ENCODE peak calls at places on chromosomes 6 and 20, in ten cellular contexts. T is CD4-positive, alpha-beta memory T cell; P is colonic mucosa; O is SJSA1; K is gastrocnemius medialis; U is esophagus squamous epithelium; D is H1; G is A549; Q is IMR-90; F is psoas muscle. W is an unnamed sample.

GRCh38 chr20:21265457-21266190 is 37.5 kb upstream of the XRN2 start:
- DNase-seq in T (no peak), P (no peak), O (no peak), K (no peak), U (no peak), D (no peak), G (no peak), Q (no peak), F (no peak), W (no peak)

GRCh38 chr20:62995898-62996595 is 10.7 kb downstream of the BHLHE23 start:
- DNase-seq in T (no peak), P (no peak), O (no peak), K (no peak), U (no peak), D (no peak), G (no peak), Q (no peak), F (no peak), W (no peak)

GRCh38 chr6:25223421-25224052 is 55.6 kb upstream of the CARMIL1 start:
- DNase-seq in T (peak; percentile 56), P (peak; percentile 81), O (peak; percentile 59), K (no peak), U (no peak), D (no peak), G (peak; percentile 42), Q (peak; percentile 73), F (peak; percentile 68), W (peak; percentile 69)

GRCh38 chr20:10051185-10051584 is 16.4 kb downstream of the ANKEF1 start:
- DNase-seq in T (no peak), P (no peak), O (no peak), K (no peak), U (no peak), D (no peak), G (no peak), Q (no peak), F (no peak), W (no peak)

GRCh38 chr20:36527331-36528125 is 13.8 kb upstream of the MYL9 start:
- DNase-seq in T (no peak), P (no peak), O (no peak), K (no peak), U (no peak), D (no peak), G (no peak), Q (no peak), F (no peak), W (no peak)

GRCh38 chr6:119442776-119443184 is 93.2 kb upstream of the MAN1A1 start:
- DNase-seq in T (no peak), P (no peak), O (no peak), K (peak; percentile 16), U (no peak), D (no peak), G (no peak), Q (no peak), F (no peak), W (no peak)

GRCh38 chr20:58137651-58138265 is 90.7 kb downstream of the ANKRD60 start:
- DNase-seq in T (no peak), P (no peak), O (peak; percentile 25), K (no peak), U (no peak), D (no peak), G (no peak), Q (no peak), F (no peak), W (peak; percentile 21)

GRCh38 chr6:10402648-10403311 is 12.1 kb downstream of the TFAP2A start:
- DNase-seq in T (no peak), P (no peak), O (no peak), K (no peak), U (no peak), D (no peak), G (no peak), Q (no peak), F (no peak), W (no peak)

GRCh38 chr20:47668313-47669156 is 116.7 kb downstream of the SULF2 start:
- DNase-seq in T (no peak), P (no peak), O (peak; percentile 35), K (no peak), U (no peak), D (no peak), G (no peak), Q (no peak), F (no peak), W (no peak)

GRCh38 chr20:29319725-29320124 is 1937.7 kb upstream of the DEFB115 start:
- DNase-seq in T (no peak), P (no peak), O (no peak), K (no peak), U (no peak), D (no peak), G (no peak), Q (no peak), F (peak; percentile 20), W (no peak)

GRCh38 chr20:665276-665675 is 10.3 kb downstream of the SCRT2 start:
- DNase-seq in T (no peak), P (no peak), O (no peak), K (no peak), U (no peak), D (no peak), G (no peak), Q (no peak), F (no peak), W (no peak)

GRCh38 chr6:6583836-6584235 is 4.7 kb upstream of the LY86 start:
- DNase-seq in T (no peak), P (no peak), O (no peak), K (no peak), U (no peak), D (no peak), G (peak; percentile 26), Q (no peak), F (no peak), W (no peak)

GRCh38 chr6:116229287-116229913 is 24.5 kb downstream of the TSPYL4 start:
- DNase-seq in T (peak; percentile 41), P (peak; percentile 52), O (peak; percentile 56), K (peak; percentile 31), U (no peak), D (peak; percentile 71), G (peak; percentile 40), Q (peak; percentile 91), F (peak; percentile 80), W (peak; percentile 95)

GRCh38 chr6:25377672-25378071 is 98.5 kb downstream of the CARMIL1 start:
- DNase-seq in T (no peak), P (no peak), O (no peak), K (no peak), U (no peak), D (no peak), G (no peak), Q (no peak), F (no peak), W (no peak)

GRCh38 chr20:40510622-40511021 is 178.4 kb downstream of the MAFB start:
- DNase-seq in T (no peak), P (no peak), O (no peak), K (no peak), U (no peak), D (no peak), G (no peak), Q (no peak), F (no peak), W (no peak)

GRCh38 chr6:13354331-13355042 is 26.1 kb upstream of the TBC1D7 start:
- DNase-seq in T (no peak), P (no peak), O (peak; percentile 72), K (no peak), U (no peak), D (no peak), G (no peak), Q (peak; percentile 81), F (no peak), W (no peak)

GRCh38 chr6:125670586-125670985 is 78.8 kb upstream of the HEY2 start:
- DNase-seq in T (no peak), P (no peak), O (no peak), K (peak; percentile 13), U (no peak), D (peak; percentile 31), G (peak; percentile 2), Q (no peak), F (no peak), W (no peak)

GRCh38 chr6:128997880-128998279 is 114.9 kb downstream of the LAMA2 start:
- DNase-seq in T (no peak), P (no peak), O (no peak), K (no peak), U (no peak), D (no peak), G (no peak), Q (no peak), F (no peak), W (no peak)

GRCh38 chr20:38453941-38454340 is 18.7 kb upstream of the RALGAPB start:
- DNase-seq in T (no peak), P (no peak), O (no peak), K (no peak), U (no peak), D (no peak), G (no peak), Q (no peak), F (no peak), W (no peak)

GRCh38 chr6:35014341-35014740 is 125.3 kb downstream of the ANKS1A start:
- DNase-seq in T (no peak), P (no peak), O (no peak), K (no peak), U (no peak), D (no peak), G (no peak), Q (no peak), F (no peak), W (no peak)
- H3K4me3 ChIP-seq in T (no peak overlapping the region), P (no peak overlapping the region), O (no peak overlapping the region), K (no peak overlapping the region), U (no peak overlapping the region), D (no peak overlapping the region), G (no peak overlapping the region), Q (no peak overlapping the region), F (no peak overlapping the region), W (no peak overlapping the region)

GRCh38 chr20:50369225-50370035 is 140.8 kb upstream of the PTPN1 start:
- DNase-seq in T (no peak), P (peak; percentile 93), O (no peak), K (no peak), U (no peak), D (no peak), G (no peak), Q (no peak), F (no peak), W (no peak)
- H3K4me1 ChIP-seq in T (peaks cover 13% of the 10 kb centered on the region), P (no peaks in the 10 kb centered on the region), O (peaks cover 19% of the 10 kb centered on the region), K (peaks cover 3% of the 10 kb centered on the region), U (peaks cover 17% of the 10 kb centered on the region), D (no peaks in the 10 kb centered on the region), G (peaks cover 48% of the 10 kb centered on the region), Q (peaks cover 7% of the 10 kb centered on the region), F (peaks cover 14% of the 10 kb centered on the region), W (peaks cover 5% of the 10 kb centered on the region)

DNA sequence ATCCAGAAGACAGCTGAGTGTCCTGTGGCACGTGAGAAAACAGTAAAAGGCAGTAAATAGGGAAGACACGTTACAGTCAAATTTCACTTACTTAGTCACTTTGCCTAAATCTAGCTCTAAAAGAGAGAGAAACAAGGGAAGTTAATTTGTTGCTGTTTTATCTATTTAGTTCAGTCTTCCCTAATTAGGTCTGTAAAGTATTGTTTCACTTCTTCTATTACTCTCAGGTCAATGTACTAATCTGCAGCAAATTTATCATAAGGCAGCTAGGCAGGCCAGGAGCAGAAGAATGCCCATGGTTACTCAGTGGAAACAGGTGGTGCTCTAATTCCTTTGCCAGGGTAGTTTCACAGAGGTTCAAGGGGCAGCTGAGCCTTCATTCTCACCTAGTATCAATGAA is 124.3 kb upstream of the CNR1 start:
- DNase-seq in T (no peak), P (no peak), O (no peak), K (no peak), U (no peak), D (no peak), G (no peak), Q (no peak), F (no peak), W (no peak)
- H3K4me3 ChIP-seq in T (no peak overlapping the region), P (no peak overlapping the region), O (no peak overlapping the region), K (no peak overlapping the region), U (no peak overlapping the region), D (no peak overlapping the region), G (no peak overlapping the region), Q (no peak overlapping the region), F (no peak overlapping the region), W (no peak overlapping the region)

GRCh38 chr6:108716801-108717791 is 131.1 kb upstream of the ARMC2 start:
- DNase-seq in T (no peak), P (no peak), O (no peak), K (no peak), U (no peak), D (no peak), G (no peak), Q (no peak), F (no peak), W (no peak)
- H3K4me1 ChIP-seq in T (peaks cover 21% of the 10 kb centered on the region), P (no peaks in the 10 kb centered on the region), O (no peaks in the 10 kb centered on the region), K (peaks cover 3% of the 10 kb centered on the region), U (peaks cover 21% of the 10 kb centered on the region), D (no peaks in the 10 kb centered on the region), G (no peaks in the 10 kb centered on the region), Q (peaks cover 4% of the 10 kb centered on the region), F (peaks cover 15% of the 10 kb centered on the region), W (peaks cover 16% of the 10 kb centered on the region)

W was measured in right atrium auricular region.